ENCODE peak calls at places on chromosomes 12 and 14, in four cellular contexts. T is cardiac fibroblast, G is H9, H is transverse colon. S is an unnamed sample.

GRCh38 chr12:38921025-38921677 is 15.8 kb upstream of the CPNE8 start:
- DNase-seq in T (peak), G (peak), H (peak), S (no peak)

GRCh38 chr12:116127858-116128257 is 149.6 kb downstream of the MED13L start:
- DNase-seq in T (no peak), G (no peak), H (no peak), S (no peak)

GRCh38 chr12:50174971-50175715 is 8.0 kb upstream of the CERS5 start:
- DNase-seq in T (peak), G (no peak), H (no peak), S (peak)

GRCh38 chr14:51963164-51963733 is 26.1 kb upstream of the RTRAF start:
- DNase-seq in T (peak), G (no peak), H (no peak), S (no peak)

GRCh38 chr12:28424965-28425364 is 234.7 kb downstream of the CCDC91 start:
- DNase-seq in T (peak), G (no peak), H (no peak), S (no peak)

GRCh38 chr12:120229071-120229582 is 28.2 kb upstream of the RPLP0 start:
- DNase-seq in T (no peak), G (no peak), H (no peak), S (peak)

GRCh38 chr12:88185988-88186387 is 43.9 kb downstream of the TMTC3 start:
- DNase-seq in T (peak), G (no peak), H (no peak), S (no peak)

GRCh38 chr12:97404549-97404948 is 58.1 kb upstream of the RMST start:
- DNase-seq in T (peak), G (peak), H (no peak), S (no peak)

GRCh38 chr12:97552410-97553050 is 89.9 kb downstream of the RMST start:
- DNase-seq in T (no peak), G (no peak), H (no peak), S (no peak)

GRCh38 chr14:43877351-43877900 is 629.7 kb downstream of the FSCB start:
- DNase-seq in T (no peak), G (no peak), H (no peak), S (no peak)

GRCh38 chr14:55122441-55122986 is 6.5 kb upstream of the LGALS3 start:
- DNase-seq in T (peak), G (no peak), H (peak), S (peak)

GRCh38 chr14:77314043-77314442 is 6.6 kb downstream of the POMT2 start:
- DNase-seq in T (peak), G (peak), H (peak), S (peak)

GRCh38 chr14:60590907-60591510 is 58.3 kb downstream of the SIX1 start:
- DNase-seq in T (no peak), G (no peak), H (no peak), S (no peak)

GRCh38 chr14:55467307-55467706 is 26.9 kb upstream of the TBPL2 start:
- DNase-seq in T (no peak), G (no peak), H (no peak), S (no peak)

GRCh38 chr14:77580477-77580876 is 36.0 kb downstream of the SPTLC2 start:
- DNase-seq in T (no peak), G (no peak), H (no peak), S (no peak)

GRCh38 chr14:49770212-49770817 is 2.4 kb downstream of the KLHDC2 start:
- DNase-seq in T (peak), G (no peak), H (peak), S (no peak)

GRCh38 chr14:32426596-32427408 is 97.7 kb downstream of the AKAP6 start:
- DNase-seq in T (no peak), G (no peak), H (no peak), S (no peak)

GRCh38 chr12:3752741-3753486 is at the start of gene CRACR2A:
- DNase-seq in T (peak), G (peak), H (peak), S (peak)

GRCh38 chr12:93541578-93542217 is 30.8 kb upstream of the SOCS2 start:
- DNase-seq in T (no peak), G (no peak), H (no peak), S (no peak)

GRCh38 chr12:122841544-122842321 is 6.5 kb downstream of the HIP1R start:
- DNase-seq in T (peak), G (peak), H (no peak), S (no peak)

GRCh38 chr14:54747616-54748015 is 155.0 kb downstream of the GCH1 start:
- DNase-seq in T (no peak), G (no peak), H (no peak), S (no peak)

GRCh38 chr14:60183724-60184596 is 18.8 kb upstream of the DHRS7 start:
- DNase-seq in T (peak), G (no peak), H (no peak), S (peak)

GRCh38 chr14:46063872-46064271 is 587.7 kb downstream of the RPL10L start:
- DNase-seq in T (no peak), G (peak), H (no peak), S (no peak)

GRCh38 chr12:113222730-113223531 is 1.7 kb downstream of the TPCN1 start:
- DNase-seq in T (peak), G (no peak), H (peak), S (peak)

GRCh38 chr14:23573384-23573783 is 5.2 kb downstream of the JPH4 start:
- DNase-seq in T (no peak), G (no peak), H (no peak), S (no peak)

GRCh38 chr14:60094306-60094897 is 2.7 kb downstream of the PCNX4 start:
- DNase-seq in T (peak), G (peak), H (no peak), S (no peak)

GRCh38 chr12:65269603-65270002 is 8.9 kb upstream of the MSRB3 start:
- DNase-seq in T (peak), G (no peak), H (no peak), S (no peak)

GRCh38 chr12:59973515-59973914 is 377.7 kb downstream of the SLC16A7 start:
- DNase-seq in T (peak), G (no peak), H (no peak), S (no peak)

GRCh38 chr12:124205405-124205804 is 89.5 kb upstream of the RFLNA start:
- DNase-seq in T (no peak), G (no peak), H (no peak), S (no peak)

GRCh38 chr14:96662116-96662901 is 134.9 kb upstream of the VRK1 start:
- DNase-seq in T (no peak), G (no peak), H (no peak), S (no peak)

GRCh38 chr12:119334459-119335170 is at the start of gene CCDC60:
- DNase-seq in T (no peak), G (peak), H (peak), S (no peak)

GRCh38 chr14:65821224-65821753 is 408.8 kb downstream of the FUT8 start:
- DNase-seq in T (no peak), G (no peak), H (no peak), S (no peak)

GRCh38 chr14:106843951-106844483 is 1317.6 kb downstream of the TMEM121 start:
- DNase-seq in T (peak), G (no peak), H (peak), S (no peak)

GRCh38 chr14:75427482-75428229 is at the start of gene JDP2:
- DNase-seq in T (peak), G (peak), H (peak), S (peak)

GRCh38 chr12:98870521-98870920 is 225.4 kb downstream of the APAF1 start:
- DNase-seq in T (no peak), G (no peak), H (no peak), S (no peak)

GRCh38 chr12:58310828-58311273 is 369.5 kb downstream of the ATP23 start:
- DNase-seq in T (peak), G (no peak), H (no peak), S (no peak)

GRCh38 chr14:34662558-34663088 is 32.7 kb upstream of the SNX6 start:
- DNase-seq in T (peak), G (no peak), H (no peak), S (no peak)

GRCh38 chr12:645563-646071 is 17.6 kb downstream of the NINJ2 start:
- DNase-seq in T (peak), G (no peak), H (no peak), S (peak)

GRCh38 chr12:643478-644292 is 19.6 kb downstream of the NINJ2 start:
- DNase-seq in T (no peak), G (no peak), H (peak), S (peak)

GRCh38 chr12:644293-644639 is 19.0 kb downstream of the NINJ2 start:
- DNase-seq in T (no peak), G (no peak), H (no peak), S (no peak)

GRCh38 chr12:644818-645552 is 18.3 kb downstream of the NINJ2 start:
- DNase-seq in T (peak), G (no peak), H (no peak), S (no peak)

DNA sequence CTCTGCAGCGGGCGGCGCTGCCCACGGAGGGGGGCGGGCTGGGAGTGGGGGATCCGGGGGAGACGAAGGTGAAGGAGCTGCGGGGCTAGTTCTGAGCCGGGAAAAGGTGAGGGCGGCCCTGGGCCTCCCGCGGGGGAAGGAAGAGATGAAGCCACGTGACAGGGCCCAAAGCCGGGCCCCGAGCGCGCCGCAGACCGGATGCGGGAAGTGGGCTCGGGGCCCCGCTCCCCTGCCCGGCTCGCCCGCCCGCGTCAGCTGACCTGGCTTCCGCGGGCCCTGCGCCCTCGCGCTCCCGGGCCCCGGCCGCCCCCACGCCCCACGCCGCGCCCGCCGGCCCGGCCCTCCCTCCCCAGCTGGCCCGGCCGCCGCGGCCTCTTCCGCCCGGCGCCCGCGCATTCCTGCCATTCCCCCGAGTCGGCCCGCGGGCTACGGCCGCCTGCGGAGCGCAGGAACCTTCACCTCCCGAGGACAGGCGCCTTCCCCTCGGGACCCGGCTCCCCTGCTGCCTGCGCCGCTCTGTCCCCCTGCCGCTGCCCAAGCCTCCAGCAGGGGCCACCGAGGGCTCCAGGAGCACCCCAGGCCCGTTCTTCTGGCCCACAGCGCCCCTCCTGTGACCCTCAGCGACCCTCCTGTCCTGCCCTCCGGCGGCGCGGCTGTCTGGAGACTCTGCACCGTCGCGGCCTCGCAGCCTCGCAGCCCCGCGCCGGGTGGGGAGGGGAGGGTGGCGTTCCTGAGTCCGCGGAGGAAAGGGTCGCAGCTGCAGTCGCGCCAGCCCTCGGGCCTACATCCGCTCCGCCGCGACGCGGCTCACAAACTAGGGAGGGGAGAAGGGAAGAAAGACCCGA is 20.4 kb downstream of the NINJ2 start:
- DNase-seq in T (peak), G (peak), H (peak), S (peak)
- TF ChIP-seq CTCF in T (peak), G (peak), H (peak), S (peak)

GRCh38 chr14:101582294-101582693 is 21.0 kb downstream of the DIO3 start:
- DNase-seq in T (no peak), G (no peak), H (no peak), S (no peak)
- TF ChIP-seq CTCF in T (no peak), G (no peak), H (no peak), S (no peak)

DNA sequence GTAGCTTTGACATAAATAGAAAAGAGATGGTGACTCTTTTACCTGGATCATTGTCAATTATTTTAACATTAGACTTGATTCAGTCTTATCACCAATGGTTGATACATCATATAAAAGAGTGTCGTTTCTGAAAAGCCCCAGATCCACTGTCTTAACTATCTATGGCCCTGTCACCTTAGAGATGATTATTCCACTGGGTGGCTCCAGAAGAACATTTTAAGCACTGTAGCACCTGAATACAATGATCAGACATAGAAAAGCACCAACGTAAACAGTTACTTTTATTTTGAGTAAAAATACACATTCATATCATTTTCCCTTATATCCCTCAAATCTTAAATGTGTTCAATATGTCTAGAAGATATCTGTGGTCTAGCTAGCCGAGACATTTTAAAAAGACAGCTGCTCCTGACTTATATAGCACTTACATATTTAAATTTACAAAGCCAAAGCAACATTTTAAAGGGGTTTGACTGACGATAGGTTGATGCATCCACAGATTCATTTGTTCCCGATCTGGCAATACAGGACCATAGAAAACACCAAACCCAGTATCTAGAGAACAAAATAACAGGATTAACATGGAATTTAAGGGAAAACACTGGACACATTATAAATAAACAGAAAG is 32.9 kb downstream of the TSPAN8 start:
- DNase-seq in T (no peak), G (no peak), H (no peak), S (no peak)
- TF ChIP-seq CTCF in T (no peak), G (no peak), H (no peak), S (no peak)

GRCh38 chr12:55681142-55682077 is 26.3 kb downstream of the ITGA7 start:
- DNase-seq in T (peak), G (peak), H (peak), S (no peak)
- TF ChIP-seq CTCF in T (peak), G (peak), H (peak), S (peak)